ENCODE peak calls at places on chromosomes 2 and 18, in ten cellular contexts. O, G, V, I, P, L, J, Y, N and W are unnamed samples.

GRCh38 chr2:219542931-219543595 is 546 bp downstream of the CHPF start:
- DNase-seq in G (no peak), V (peak; percentile 16), Y (no peak), L (no peak), I (peak; percentile 73), O (peak; percentile 49), P (peak; percentile 31), J (no peak), N (no peak), W (peak; percentile 71)

GRCh38 chr2:190791983-190792575 is 88.5 kb upstream of the GLS start:
- DNase-seq in I (no peak), Y (no peak), J (no peak), P (peak; percentile 11), V (peak; percentile 26), L (no peak), N (no peak), O (no peak), G (no peak), W (peak; percentile 42)

GRCh38 chr2:73292316-73292905 is 937 bp downstream of the EGR4 start:
- DNase-seq in N (no peak), G (peak; percentile 69), I (no peak), O (no peak), P (no peak), L (no peak), J (no peak), Y (no peak), V (no peak), W (no peak)

GRCh38 chr2:144451443-144451842 is 68.5 kb downstream of the ZEB2 start:
- DNase-seq in N (no peak), V (no peak), L (no peak), J (no peak), P (no peak), Y (no peak), I (no peak), O (no peak), G (no peak), W (no peak)

GRCh38 chr18:60485207-60485606 is 112.6 kb upstream of the MC4R start:
- DNase-seq in I (peak; percentile 48), V (peak; percentile 3), G (no peak), Y (no peak), J (peak; percentile 76), O (no peak), L (no peak), N (no peak), P (peak; percentile 8), W (peak; percentile 39)

GRCh38 chr18:26868968-26869586 is 3.6 kb upstream of the AQP4 start:
- DNase-seq in L (no peak), P (no peak), Y (no peak), G (no peak), O (no peak), N (no peak), J (no peak), V (no peak), I (no peak), W (no peak)

GRCh38 chr2:127615511-127616166 is 30.3 kb upstream of the GPR17 start:
- DNase-seq in O (no peak), L (no peak), Y (no peak), P (no peak), I (peak; percentile 56), J (no peak), G (no peak), V (no peak), N (no peak), W (peak; percentile 82)

GRCh38 chr18:13611616-13612110 is 114.7 kb downstream of the FAM210A start:
- DNase-seq in J (peak; percentile 55), Y (no peak), P (peak; percentile 42), G (peak; percentile 91), I (peak; percentile 61), V (peak; percentile 9), L (no peak), N (no peak), O (no peak), W (peak; percentile 51)

GRCh38 chr2:8196311-8196710 is 485.5 kb upstream of the ID2 start:
- DNase-seq in V (peak; percentile 49), G (no peak), P (peak; percentile 23), L (no peak), O (no peak), J (no peak), I (no peak), Y (no peak), N (no peak), W (no peak)

GRCh38 chr2:60118061-60118460 is 435.4 kb downstream of the BCL11A start:
- DNase-seq in O (no peak), G (no peak), P (no peak), Y (no peak), N (no peak), L (no peak), V (no peak), J (no peak), I (no peak), W (no peak)

GRCh38 chr18:53991805-53992204 is 232.7 kb downstream of the MBD2 start:
- DNase-seq in V (no peak), O (no peak), P (peak; percentile 3), L (no peak), Y (no peak), J (peak; percentile 59), G (no peak), I (peak; percentile 41), N (no peak), W (peak; percentile 37)

GRCh38 chr2:21042958-21043743 is 722 bp downstream of the APOB start:
- DNase-seq in N (no peak), V (peak; percentile 31), Y (peak; percentile 67), I (peak; percentile 62), P (peak; percentile 62), J (peak; percentile 1), G (peak; percentile 81), L (peak; percentile 8), O (peak; percentile 43), W (peak; percentile 79)

GRCh38 chr2:42327125-42327524 is 33.9 kb downstream of the COX7A2L start:
- DNase-seq in I (no peak), N (no peak), Y (no peak), J (no peak), P (no peak), G (no peak), O (no peak), V (no peak), L (no peak), W (no peak)
- H3K4me3 ChIP-seq in I (no peak overlapping the region), N (no peak overlapping the region), Y (no peak overlapping the region), J (no peak overlapping the region), P (no peak overlapping the region), G (no peak overlapping the region), O (no peak overlapping the region), V (no peak overlapping the region), L (no peak overlapping the region), W (no peak overlapping the region)

GRCh38 chr2:86443601-86444000 is 2.4 kb downstream of the KDM3A start:
- DNase-seq in J (no peak), V (no peak), Y (no peak), I (no peak), P (no peak), N (no peak), O (no peak), L (no peak), G (no peak), W (no peak)
- H3K9ac ChIP-seq in J (no peak overlapping the region), V (no peak overlapping the region), Y (no peak overlapping the region), I (peak overlapping the region; percentile 89), P (no peak overlapping the region), N (no peak overlapping the region), O (no peak overlapping the region), L (no peak overlapping the region), G (peak overlapping the region; percentile 22), W (no peak overlapping the region)

GRCh38 chr2:45009303-45009927 is at the start of gene SIX2:
- DNase-seq in J (peak; percentile 83), V (peak; percentile 72), Y (peak; percentile 93), N (no peak), L (peak; percentile 85), G (peak; percentile 94), I (peak; percentile 93), P (peak; percentile 96), O (peak; percentile 74), W (peak; percentile 99)

GRCh38 chr2:45012733-45013132 is 3.5 kb upstream of the SIX2 start:
- DNase-seq in P (no peak), O (no peak), I (no peak), L (no peak), N (no peak), J (no peak), Y (no peak), G (no peak), V (no peak), W (no peak)

GRCh38 chr2:45011621-45012602 is 2.7 kb upstream of the SIX2 start:
- DNase-seq in N (no peak), O (no peak), J (no peak), P (no peak), Y (no peak), L (no peak), G (no peak), V (no peak), I (peak; percentile 28), W (peak; percentile 66)

GRCh38 chr2:45009928-45010705 is 865 bp upstream of the SIX2 start:
- DNase-seq in P (peak; percentile 77), N (no peak), L (no peak), Y (no peak), J (no peak), G (peak; percentile 93), O (peak; percentile 57), V (no peak), I (peak; percentile 83), W (peak; percentile 92)

GRCh38 chr2:45010706-45011036 is 1.4 kb upstream of the SIX2 start:
- DNase-seq in N (no peak), G (no peak), L (no peak), O (no peak), Y (no peak), V (no peak), J (no peak), P (no peak), I (peak; percentile 23), W (peak; percentile 44)
- H3K4me3 ChIP-seq in N (no peak overlapping the region), G (no peak overlapping the region), L (no peak overlapping the region), O (no peak overlapping the region), Y (peak overlapping the region; percentile 48), V (no peak overlapping the region), J (peak overlapping the region; percentile 52), P (peak overlapping the region; percentile 17), I (peak overlapping the region; percentile 73), W (peak overlapping the region; percentile 90)

DNA sequence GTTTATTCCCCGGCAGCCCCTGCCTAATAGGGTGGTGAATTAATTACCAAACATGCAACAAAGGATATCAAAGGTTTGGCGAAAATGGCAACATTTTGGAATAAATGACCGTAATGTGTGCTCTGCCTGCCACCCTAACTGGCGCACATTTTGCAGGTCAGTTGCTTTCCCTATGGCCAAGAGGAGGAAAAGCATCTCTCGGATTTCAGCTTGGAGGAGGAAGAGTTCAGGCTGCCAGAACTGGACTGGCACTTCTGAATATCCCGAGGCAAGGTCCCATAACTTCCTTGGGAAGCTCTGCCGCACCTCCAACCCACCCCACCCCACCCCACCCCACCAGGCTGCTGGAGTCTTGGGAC is 37.1 kb downstream of the SLC25A52 start:
- DNase-seq in G (no peak), P (no peak), N (no peak), Y (no peak), J (no peak), I (no peak), L (no peak), O (no peak), V (no peak), W (no peak)
- H3K9ac ChIP-seq in G (no peak overlapping the region), P (no peak overlapping the region), N (no peak overlapping the region), Y (no peak overlapping the region), J (no peak overlapping the region), I (no peak overlapping the region), L (no peak overlapping the region), O (no peak overlapping the region), V (no peak overlapping the region), W (peak overlapping the region; percentile 84)